ENCODE peak calls at places on chromosomes 11 and 22, in ten cellular contexts. One of them, this sample, is unnamed.
A peak's percentile ranks its signal among the peaks of the same experiment; 100 is the strongest.

GRCh38 chr11:83219095-83219494 is 25.6 kb downstream of the ANKRD42 start:
- DNase-seq in lower lobe of right lung: no peak
- DNase-seq in spleen: no peak
- DNase-seq in transverse colon: no peak
- DNase-seq in fibroblast of lung: no peak
- DNase-seq in WTC11: peak; percentile 36
- DNase-seq in suprapubic skin: no peak
- DNase-seq in GM10248: no peak
- DNase-seq in neural progenitor cell: peak; percentile 38
- DNase-seq in lower leg skin: no peak
- DNase-seq in this sample: peak; percentile 4

GRCh38 chr11:121892863-121893262 is 223.2 kb downstream of the BLID start:
- DNase-seq in lower lobe of right lung: no peak
- DNase-seq in lower leg skin: no peak
- DNase-seq in spleen: no peak
- DNase-seq in neural progenitor cell: no peak
- DNase-seq in transverse colon: no peak
- DNase-seq in suprapubic skin: no peak
- DNase-seq in WTC11: no peak
- DNase-seq in fibroblast of lung: peak; percentile 29
- DNase-seq in GM10248: no peak
- DNase-seq in this sample: no peak

GRCh38 chr22:36435516-36436415 is 45.7 kb downstream of the TXN2 start:
- DNase-seq in suprapubic skin: no peak
- DNase-seq in transverse colon: peak; percentile 84
- DNase-seq in fibroblast of lung: no peak
- DNase-seq in neural progenitor cell: peak; percentile 72
- DNase-seq in lower leg skin: no peak
- DNase-seq in lower lobe of right lung: peak; percentile 61
- DNase-seq in spleen: peak; percentile 87
- DNase-seq in GM10248: peak; percentile 71
- DNase-seq in WTC11: peak; percentile 58
- DNase-seq in this sample: no peak

GRCh38 chr11:126874831-126875230 is 125.7 kb downstream of the KIRREL3 start:
- DNase-seq in transverse colon: no peak
- DNase-seq in spleen: no peak
- DNase-seq in GM10248: no peak
- DNase-seq in lower leg skin: no peak
- DNase-seq in neural progenitor cell: peak; percentile 56
- DNase-seq in suprapubic skin: no peak
- DNase-seq in fibroblast of lung: no peak
- DNase-seq in WTC11: peak; percentile 34
- DNase-seq in lower lobe of right lung: no peak
- DNase-seq in this sample: no peak

GRCh38 chr11:45473491-45473890 is 187.3 kb upstream of the SYT13 start:
- DNase-seq in transverse colon: no peak
- DNase-seq in GM10248: no peak
- DNase-seq in lower lobe of right lung: no peak
- DNase-seq in suprapubic skin: no peak
- DNase-seq in WTC11: no peak
- DNase-seq in lower leg skin: no peak
- DNase-seq in fibroblast of lung: no peak
- DNase-seq in spleen: peak; percentile 18
- DNase-seq in neural progenitor cell: no peak
- DNase-seq in this sample: no peak

GRCh38 chr11:69427337-69427736 is 54.1 kb upstream of the LINC01488 start:
- DNase-seq in WTC11: no peak
- DNase-seq in suprapubic skin: no peak
- DNase-seq in lower lobe of right lung: no peak
- DNase-seq in neural progenitor cell: peak; percentile 56
- DNase-seq in fibroblast of lung: no peak
- DNase-seq in lower leg skin: no peak
- DNase-seq in transverse colon: no peak
- DNase-seq in GM10248: no peak
- DNase-seq in spleen: peak; percentile 50
- DNase-seq in this sample: peak; percentile 54

GRCh38 chr11:130102457-130103249 is 33.0 kb downstream of the APLP2 start:
- DNase-seq in spleen: no peak
- DNase-seq in WTC11: no peak
- DNase-seq in suprapubic skin: no peak
- DNase-seq in lower leg skin: peak; percentile 41
- DNase-seq in GM10248: no peak
- DNase-seq in fibroblast of lung: no peak
- DNase-seq in lower lobe of right lung: no peak
- DNase-seq in neural progenitor cell: no peak
- DNase-seq in transverse colon: no peak
- DNase-seq in this sample: no peak

GRCh38 chr11:44203270-44204043 is 106.5 kb downstream of the ALX4 start:
- DNase-seq in lower leg skin: no peak
- DNase-seq in fibroblast of lung: no peak
- DNase-seq in spleen: no peak
- DNase-seq in suprapubic skin: no peak
- DNase-seq in GM10248: no peak
- DNase-seq in transverse colon: peak; percentile 15
- DNase-seq in WTC11: no peak
- DNase-seq in lower lobe of right lung: no peak
- DNase-seq in neural progenitor cell: no peak
- DNase-seq in this sample: no peak

GRCh38 chr11:112995423-112996084 is 34.3 kb downstream of the NCAM1 start:
- DNase-seq in WTC11: no peak
- DNase-seq in neural progenitor cell: peak; percentile 18
- DNase-seq in lower lobe of right lung: no peak
- DNase-seq in spleen: no peak
- DNase-seq in transverse colon: no peak
- DNase-seq in fibroblast of lung: no peak
- DNase-seq in GM10248: no peak
- DNase-seq in suprapubic skin: no peak
- DNase-seq in lower leg skin: no peak
- DNase-seq in this sample: peak; percentile 42
- TF ChIP-seq CTCF in WTC11: no peak
- TF ChIP-seq CTCF in neural progenitor cell: no peak
- TF ChIP-seq CTCF in lower lobe of right lung: no peak
- TF ChIP-seq CTCF in spleen: no peak
- TF ChIP-seq CTCF in transverse colon: no peak
- TF ChIP-seq CTCF in fibroblast of lung: no peak
- TF ChIP-seq CTCF in GM10248: no peak
- TF ChIP-seq CTCF in suprapubic skin: no peak
- TF ChIP-seq CTCF in lower leg skin: no peak
- TF ChIP-seq CTCF in this sample: no peak

DNA sequence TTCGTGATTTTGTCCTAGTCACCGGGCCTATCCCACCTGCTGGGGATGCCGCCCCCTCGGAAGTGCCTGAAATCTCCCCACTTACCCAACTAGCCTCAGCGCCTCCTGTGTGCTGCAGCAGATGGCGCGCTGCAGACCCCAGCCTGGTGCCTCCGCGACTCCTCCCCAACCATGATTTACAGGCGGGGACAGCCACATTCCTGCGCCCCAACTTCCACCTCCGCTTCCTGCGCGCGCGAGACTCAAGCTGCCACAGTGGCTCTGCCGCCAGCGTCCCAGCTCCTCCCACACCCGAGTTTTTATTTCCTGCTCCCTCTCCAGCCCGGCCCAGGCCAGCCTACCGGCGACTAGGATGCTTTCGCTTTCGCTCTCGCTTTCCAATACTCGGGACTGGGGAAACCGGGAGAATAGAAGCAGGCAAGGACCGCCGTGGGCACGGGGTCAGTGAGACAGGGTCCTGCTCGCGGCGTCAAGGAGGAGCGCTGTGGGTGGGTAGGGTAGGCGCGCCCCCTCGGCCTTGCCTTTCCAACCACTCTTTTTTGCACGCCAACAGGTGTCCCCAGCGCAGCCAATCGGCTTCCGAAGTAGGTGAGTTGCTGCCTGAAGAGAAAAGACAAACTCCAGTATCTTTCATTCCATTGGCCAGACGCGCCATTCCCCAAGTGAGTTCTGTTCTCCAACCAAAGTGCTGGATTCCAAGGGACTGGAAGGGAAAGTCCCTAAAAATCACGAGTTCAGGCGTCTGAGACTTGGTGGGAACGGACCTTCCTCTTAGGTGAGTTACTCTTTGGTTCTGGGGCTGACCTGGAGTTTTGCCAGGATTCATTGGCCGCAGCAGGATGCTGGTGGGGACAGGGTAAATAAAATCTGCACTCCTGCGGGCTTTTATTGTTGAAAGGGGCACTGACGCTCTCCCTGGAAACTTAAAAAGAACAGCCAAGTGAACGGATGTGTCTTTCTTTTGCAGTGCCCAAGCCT is at the start of gene FAM111A:
- DNase-seq in fibroblast of lung: peak; percentile 85
- DNase-seq in WTC11: peak; percentile 81
- DNase-seq in spleen: peak; percentile 97
- DNase-seq in neural progenitor cell: peak; percentile 84
- DNase-seq in lower leg skin: peak; percentile 89
- DNase-seq in GM10248: peak; percentile 82
- DNase-seq in suprapubic skin: peak; percentile 94
- DNase-seq in transverse colon: peak; percentile 93
- DNase-seq in lower lobe of right lung: peak; percentile 95
- DNase-seq in this sample: peak; percentile 85
- TF ChIP-seq CTCF in fibroblast of lung: peak; percentile 32
- TF ChIP-seq CTCF in WTC11: no peak
- TF ChIP-seq CTCF in spleen: no peak
- TF ChIP-seq CTCF in neural progenitor cell: peak; percentile 53
- TF ChIP-seq CTCF in lower leg skin: no peak
- TF ChIP-seq CTCF in GM10248: peak; percentile 70
- TF ChIP-seq CTCF in suprapubic skin: peak; percentile 15
- TF ChIP-seq CTCF in transverse colon: no peak
- TF ChIP-seq CTCF in lower lobe of right lung: peak; percentile 30
- TF ChIP-seq CTCF in this sample: peak; percentile 32

GRCh38 chr22:21701384-21701971 is 34.1 kb downstream of the YPEL1 start:
- DNase-seq in fibroblast of lung: no peak
- DNase-seq in suprapubic skin: no peak
- DNase-seq in WTC11: no peak
- DNase-seq in GM10248: no peak
- DNase-seq in neural progenitor cell: no peak
- DNase-seq in lower lobe of right lung: no peak
- DNase-seq in spleen: no peak
- DNase-seq in transverse colon: no peak
- DNase-seq in lower leg skin: no peak
- DNase-seq in this sample: no peak

GRCh38 chr22:21702094-21702493 is 33.5 kb downstream of the YPEL1 start:
- DNase-seq in lower lobe of right lung: no peak
- DNase-seq in fibroblast of lung: no peak
- DNase-seq in suprapubic skin: no peak
- DNase-seq in spleen: no peak
- DNase-seq in lower leg skin: no peak
- DNase-seq in GM10248: no peak
- DNase-seq in WTC11: no peak
- DNase-seq in transverse colon: no peak
- DNase-seq in neural progenitor cell: no peak
- DNase-seq in this sample: no peak

GRCh38 chr22:21699643-21700042 is 33.8 kb downstream of the PPIL2 start:
- DNase-seq in WTC11: no peak
- DNase-seq in fibroblast of lung: no peak
- DNase-seq in neural progenitor cell: no peak
- DNase-seq in transverse colon: no peak
- DNase-seq in GM10248: no peak
- DNase-seq in suprapubic skin: no peak
- DNase-seq in lower leg skin: no peak
- DNase-seq in spleen: no peak
- DNase-seq in lower lobe of right lung: no peak
- DNase-seq in this sample: no peak

GRCh38 chr22:21698430-21699329 is 32.9 kb downstream of the PPIL2 start:
- DNase-seq in lower lobe of right lung: no peak
- DNase-seq in lower leg skin: no peak
- DNase-seq in WTC11: peak; percentile 47
- DNase-seq in suprapubic skin: no peak
- DNase-seq in spleen: no peak
- DNase-seq in fibroblast of lung: no peak
- DNase-seq in transverse colon: no peak
- DNase-seq in neural progenitor cell: peak; percentile 51
- DNase-seq in GM10248: no peak
- DNase-seq in this sample: peak; percentile 63

DNA sequence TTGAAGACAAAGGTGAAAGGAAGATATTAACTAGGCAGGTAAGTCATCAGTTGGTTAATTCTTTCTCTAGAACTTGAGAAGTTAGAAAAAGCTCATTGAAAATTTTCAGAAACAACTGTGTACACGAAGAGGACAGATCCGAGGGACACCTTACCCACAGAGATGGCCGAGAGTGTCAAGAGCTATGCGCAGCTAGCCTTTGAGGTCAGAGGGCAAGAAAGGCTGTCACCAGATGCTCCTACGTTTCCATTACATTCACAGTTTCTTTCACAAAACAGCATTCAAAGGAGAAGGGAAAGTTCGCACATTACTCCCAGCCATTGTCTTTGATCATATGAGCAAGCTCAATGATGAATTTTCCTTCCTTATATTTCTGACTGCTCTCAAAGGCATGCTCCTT is 34.8 kb downstream of the YPEL1 start:
- DNase-seq in lower lobe of right lung: no peak
- DNase-seq in suprapubic skin: no peak
- DNase-seq in spleen: no peak
- DNase-seq in transverse colon: no peak
- DNase-seq in fibroblast of lung: no peak
- DNase-seq in neural progenitor cell: no peak
- DNase-seq in WTC11: no peak
- DNase-seq in GM10248: no peak
- DNase-seq in lower leg skin: no peak
- DNase-seq in this sample: no peak
- TF ChIP-seq CTCF in lower lobe of right lung: no peak
- TF ChIP-seq CTCF in suprapubic skin: no peak
- TF ChIP-seq CTCF in spleen: no peak
- TF ChIP-seq CTCF in transverse colon: no peak
- TF ChIP-seq CTCF in fibroblast of lung: no peak
- TF ChIP-seq CTCF in neural progenitor cell: no peak
- TF ChIP-seq CTCF in WTC11: no peak
- TF ChIP-seq CTCF in GM10248: no peak
- TF ChIP-seq CTCF in lower leg skin: no peak
- TF ChIP-seq CTCF in this sample: no peak

DNA sequence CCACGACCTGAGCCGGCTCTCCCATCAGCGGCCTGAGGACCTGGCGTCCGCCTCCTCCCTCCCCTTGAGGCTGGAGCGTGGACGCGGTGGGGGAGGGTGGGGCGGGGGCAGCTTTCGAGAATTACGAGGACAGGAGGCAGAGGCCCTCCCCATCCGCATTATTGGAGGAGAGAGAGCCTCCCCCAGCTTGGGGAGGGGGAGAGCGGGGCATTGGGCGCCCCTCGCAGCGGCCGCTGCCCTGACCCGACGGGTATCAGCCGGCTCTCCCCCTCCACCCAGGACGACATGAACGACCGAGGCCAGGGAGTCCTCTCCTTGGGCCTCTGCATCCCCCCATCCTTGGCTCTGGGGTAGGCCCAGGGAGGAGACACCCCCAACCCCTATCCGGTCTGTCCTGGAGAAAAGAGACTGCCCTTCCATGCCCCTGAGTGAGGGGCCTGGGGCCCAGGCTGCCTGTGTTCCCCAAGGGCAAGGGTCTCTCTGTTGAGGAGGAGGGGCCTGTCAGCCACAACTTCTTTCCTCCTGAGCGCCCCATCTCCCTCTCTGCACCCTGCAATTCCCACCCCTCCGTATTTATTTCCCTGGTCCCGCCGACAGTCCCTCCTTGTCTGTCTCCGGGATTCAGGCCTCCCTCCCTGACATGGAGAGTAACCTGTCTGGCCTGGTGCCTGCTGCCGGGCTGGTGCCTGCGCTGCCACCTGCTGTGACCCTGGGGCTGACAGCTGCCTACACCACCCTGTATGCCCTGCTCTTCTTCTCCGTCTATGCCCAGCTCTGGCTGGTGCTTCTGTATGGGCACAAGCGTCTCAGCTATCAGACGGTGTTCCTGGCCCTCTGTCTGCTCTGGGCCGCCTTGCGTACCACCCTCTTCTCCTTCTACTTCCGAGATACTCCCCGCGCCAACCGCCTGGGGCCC is 495 bp downstream of the GPR137 start:
- DNase-seq in GM10248: no peak
- DNase-seq in lower leg skin: no peak
- DNase-seq in fibroblast of lung: no peak
- DNase-seq in spleen: peak; percentile 80
- DNase-seq in lower lobe of right lung: no peak
- DNase-seq in neural progenitor cell: peak; percentile 39
- DNase-seq in suprapubic skin: no peak
- DNase-seq in transverse colon: peak; percentile 49
- DNase-seq in WTC11: no peak
- DNase-seq in this sample: no peak
- TF ChIP-seq CTCF in GM10248: peak; percentile 19
- TF ChIP-seq CTCF in lower leg skin: no peak
- TF ChIP-seq CTCF in fibroblast of lung: no peak
- TF ChIP-seq CTCF in spleen: no peak
- TF ChIP-seq CTCF in lower lobe of right lung: no peak
- TF ChIP-seq CTCF in neural progenitor cell: no peak
- TF ChIP-seq CTCF in suprapubic skin: no peak
- TF ChIP-seq CTCF in transverse colon: no peak
- TF ChIP-seq CTCF in WTC11: no peak
- TF ChIP-seq CTCF in this sample: no peak